ENCODE peak calls at places on chromosomes 11 and 22, in seven cellular contexts. R is cardiac septum; F is DMS53; Y is astrocyte of the spinal cord; J is stimulated activated CD4-positive, alpha-beta T cell treated with anti-CD3 and anti-CD28 coated beads, Interleukin-1b, Interleukin-23, amount 100 ng/mL, for 1 hour; Q is GM12892; Z is lung. O is an unnamed sample.

GRCh38 chr11:109264128-109264527 is 157.9 kb upstream of the C11orf87 start:
- DNase-seq in R (peak), F (peak), Y (no peak), J (no peak), Q (no peak), Z (no peak), O (no peak)

GRCh38 chr22:43992331-43992821 is 31.7 kb upstream of the PARVB start:
- DNase-seq in R (no peak), F (no peak), Y (peak), J (no peak), Q (no peak), Z (no peak), O (no peak)

GRCh38 chr11:129778877-129779276 is 36.8 kb upstream of the TMEM45B start:
- DNase-seq in R (no peak), F (no peak), Y (no peak), J (no peak), Q (no peak), Z (no peak), O (no peak)

GRCh38 chr11:131626761-131627160 is 256.3 kb downstream of the NTM start:
- DNase-seq in R (no peak), F (no peak), Y (no peak), J (no peak), Q (no peak), Z (no peak), O (no peak)

GRCh38 chr11:11558826-11559225 is 63.0 kb downstream of the GALNT18 start:
- DNase-seq in R (no peak), F (no peak), Y (no peak), J (no peak), Q (no peak), Z (peak), O (no peak)

GRCh38 chr11:22536036-22536435 is 89.6 kb downstream of the FANCF start:
- DNase-seq in R (no peak), F (peak), Y (no peak), J (no peak), Q (no peak), Z (no peak), O (no peak)

GRCh38 chr11:68350759-68351449 is 38.5 kb downstream of the LRP5 start:
- DNase-seq in R (no peak), F (no peak), Y (no peak), J (no peak), Q (no peak), Z (no peak), O (no peak)

GRCh38 chr22:26949193-26949592 is 291.8 kb downstream of the MIAT start:
- DNase-seq in R (no peak), F (no peak), Y (no peak), J (no peak), Q (no peak), Z (no peak), O (no peak)

GRCh38 chr11:35736952-35737351 is 74.4 kb downstream of the TRIM44 start:
- DNase-seq in R (no peak), F (no peak), Y (no peak), J (no peak), Q (no peak), Z (no peak), O (no peak)

GRCh38 chr22:39242809-39243442 is 1.9 kb downstream of the PDGFB start:
- DNase-seq in R (no peak), F (peak), Y (no peak), J (no peak), Q (no peak), Z (no peak), O (no peak)

GRCh38 chr11:120284272-120284671 is 40.8 kb upstream of the TLCD5 start:
- DNase-seq in R (no peak), F (peak), Y (no peak), J (no peak), Q (no peak), Z (peak), O (no peak)

GRCh38 chr22:17945156-17945850 is 79.1 kb downstream of the MICAL3 start:
- DNase-seq in R (no peak), F (no peak), Y (no peak), J (no peak), Q (no peak), Z (no peak), O (no peak)

GRCh38 chr11:86115542-86116385 is 46.9 kb upstream of the PICALM start:
- DNase-seq in R (no peak), F (no peak), Y (peak), J (no peak), Q (no peak), Z (no peak), O (no peak)

GRCh38 chr11:121777056-121777455 is 324.3 kb upstream of the SORL1-AS1 start:
- DNase-seq in R (no peak), F (no peak), Y (no peak), J (no peak), Q (no peak), Z (no peak), O (no peak)

GRCh38 chr11:99069831-99070444 is 49.2 kb downstream of the CNTN5 start:
- DNase-seq in R (no peak), F (peak), Y (peak), J (no peak), Q (no peak), Z (no peak), O (peak)

GRCh38 chr11:69012092-69013008 is 696 bp downstream of the MRGPRF start:
- DNase-seq in R (no peak), F (no peak), Y (no peak), J (no peak), Q (no peak), Z (no peak), O (no peak)

GRCh38 chr11:64726211-64726641 is 3.2 kb upstream of the NRXN2 start:
- DNase-seq in R (no peak), F (no peak), Y (no peak), J (no peak), Q (no peak), Z (no peak), O (peak)

GRCh38 chr11:59960502-59961381 is 3.1 kb upstream of the OOSP4A start:
- DNase-seq in R (no peak), F (no peak), Y (no peak), J (no peak), Q (no peak), Z (no peak), O (no peak)

GRCh38 chr11:57405271-57405890 is 14.9 kb upstream of the PRG2 start:
- DNase-seq in R (peak), F (no peak), Y (no peak), J (no peak), Q (no peak), Z (no peak), O (no peak)

GRCh38 chr11:66068923-66069714 is 953 bp upstream of the PACS1 start:
- DNase-seq in R (peak), F (peak), Y (peak), J (no peak), Q (no peak), Z (no peak), O (peak)

GRCh38 chr22:37556750-37557149 is 3.5 kb upstream of the CDC42EP1 start:
- DNase-seq in R (no peak), F (no peak), Y (no peak), J (no peak), Q (no peak), Z (no peak), O (no peak)

GRCh38 chr22:24950272-24950902 is 2.1 kb upstream of the KIAA1671 start:
- DNase-seq in R (no peak), F (peak), Y (no peak), J (no peak), Q (no peak), Z (no peak), O (peak)

GRCh38 chr11:109641549-109641948 is 219.6 kb downstream of the C11orf87 start:
- DNase-seq in R (no peak), F (no peak), Y (peak), J (no peak), Q (no peak), Z (no peak), O (peak)

GRCh38 chr22:27108425-27109114 is 451.2 kb downstream of the MIAT start:
- DNase-seq in R (no peak), F (no peak), Y (no peak), J (no peak), Q (no peak), Z (no peak), O (no peak)

GRCh38 chr22:42964994-42965699 is 49.8 kb downstream of the PACSIN2 start:
- DNase-seq in R (no peak), F (no peak), Y (peak), J (no peak), Q (no peak), Z (no peak), O (no peak)

GRCh38 chr11:121807051-121807450 is 309.0 kb downstream of the BLID start:
- DNase-seq in R (no peak), F (no peak), Y (no peak), J (no peak), Q (no peak), Z (no peak), O (no peak)

GRCh38 chr11:18765554-18765953 is 26.0 kb downstream of the PTPN5 start:
- DNase-seq in R (no peak), F (peak), Y (no peak), J (no peak), Q (no peak), Z (no peak), O (no peak)

GRCh38 chr11:2945757-2946287 is 16.6 kb upstream of the PHLDA2 start:
- DNase-seq in R (no peak), F (peak), Y (no peak), J (no peak), Q (no peak), Z (no peak), O (no peak)

GRCh38 chr11:99268895-99269294 is 248.1 kb downstream of the CNTN5 start:
- DNase-seq in R (no peak), F (no peak), Y (no peak), J (no peak), Q (no peak), Z (no peak), O (no peak)